ENCODE peak calls at places on chromosome X, in six cellular contexts. Z is HCT116, I is Karpas-422, M is PC-3, O is SK-N-SH, N is MM.1S. C is an unnamed sample.

GRCh38 chrX:319579-320125 is 1.1 kb upstream of the GTPBP6 start:
- DNase-seq in Z (no peak), I (no peak), M (no peak), O (no peak), N (no peak), C (peak; percentile 20)

GRCh38 chrX:38987135-38987780 is 186.0 kb downstream of the MID1IP1 start:
- DNase-seq in Z (no peak), I (no peak), M (peak; percentile 25), O (peak; percentile 17), N (no peak), C (no peak)

GRCh38 chrX:15617111-15617510 is 16.4 kb upstream of the ACE2 start:
- DNase-seq in Z (no peak), I (no peak), M (no peak), O (no peak), N (no peak), C (no peak)

GRCh38 chrX:45681891-45682290 is 481.2 kb upstream of the DIPK2B start:
- DNase-seq in Z (no peak), I (no peak), M (no peak), O (no peak), N (no peak), C (no peak)

GRCh38 chrX:68999931-69000330 is 165.3 kb downstream of the PJA1 start:
- DNase-seq in Z (no peak), I (no peak), M (peak; percentile 51), O (no peak), N (no peak), C (no peak)

GRCh38 chrX:53479295-53479694 is 45.1 kb upstream of the HSD17B10 start:
- DNase-seq in Z (no peak), I (peak; percentile 62), M (peak; percentile 3), O (no peak), N (no peak), C (no peak)

GRCh38 chrX:101803451-101803850 is 128.4 kb downstream of the ZMAT1 start:
- DNase-seq in Z (no peak), I (peak; percentile 55), M (peak; percentile 44), O (no peak), N (peak; percentile 12), C (peak; percentile 23)

GRCh38 chrX:47446431-47446830 is 36.6 kb downstream of the ZNF41 start:
- DNase-seq in Z (no peak), I (no peak), M (peak; percentile 38), O (no peak), N (no peak), C (no peak)

GRCh38 chrX:71911023-71911730 is 532 bp downstream of the NHSL2 start:
- DNase-seq in Z (no peak), I (no peak), M (no peak), O (peak; percentile 53), N (peak; percentile 42), C (peak; percentile 40)

GRCh38 chrX:80765226-80765625 is 44.5 kb downstream of the BRWD3 start:
- DNase-seq in Z (no peak), I (no peak), M (peak; percentile 83), O (no peak), N (no peak), C (peak; percentile 64)

GRCh38 chrX:40035726-40036125 is 62.0 kb downstream of the BCOR start:
- DNase-seq in Z (no peak), I (no peak), M (no peak), O (no peak), N (no peak), C (no peak)

GRCh38 chrX:31483336-31483735 is 411.5 kb upstream of the FTHL17 start:
- DNase-seq in Z (no peak), I (no peak), M (no peak), O (no peak), N (no peak), C (peak; percentile 62)

GRCh38 chrX:44975666-44976263 is 102.8 kb downstream of the KDM6A start:
- DNase-seq in Z (no peak), I (no peak), M (no peak), O (no peak), N (no peak), C (peak; percentile 19)

GRCh38 chrX:154123241-154124219 is 20.5 kb upstream of the OPN1LW start:
- DNase-seq in Z (no peak), I (no peak), M (peak; percentile 30), O (peak; percentile 67), N (peak; percentile 59), C (no peak)
- H3K4me2 ChIP-seq in Z (peak overlapping the region; percentile 23), I (no peak overlapping the region), M (peak overlapping the region; percentile 22), O (no peak overlapping the region), N (peak overlapping the region; percentile 45), C (no peak overlapping the region)

GRCh38 chrX:150051096-150051495 is 112.8 kb upstream of the EOLA2 start:
- DNase-seq in Z (no peak), I (no peak), M (peak; percentile 92), O (no peak), N (no peak), C (no peak)

GRCh38 chrX:150050387-150050786 is 112.1 kb upstream of the EOLA2 start:
- DNase-seq in Z (no peak), I (no peak), M (peak; percentile 14), O (no peak), N (no peak), C (no peak)

GRCh38 chrX:150044556-150044955 is 106.3 kb upstream of the EOLA2 start:
- DNase-seq in Z (no peak), I (no peak), M (peak; percentile 12), O (no peak), N (no peak), C (peak; percentile 24)

GRCh38 chrX:150049647-150050046 is 111.4 kb upstream of the EOLA2 start:
- DNase-seq in Z (no peak), I (no peak), M (no peak), O (no peak), N (no peak), C (no peak)

DNA sequence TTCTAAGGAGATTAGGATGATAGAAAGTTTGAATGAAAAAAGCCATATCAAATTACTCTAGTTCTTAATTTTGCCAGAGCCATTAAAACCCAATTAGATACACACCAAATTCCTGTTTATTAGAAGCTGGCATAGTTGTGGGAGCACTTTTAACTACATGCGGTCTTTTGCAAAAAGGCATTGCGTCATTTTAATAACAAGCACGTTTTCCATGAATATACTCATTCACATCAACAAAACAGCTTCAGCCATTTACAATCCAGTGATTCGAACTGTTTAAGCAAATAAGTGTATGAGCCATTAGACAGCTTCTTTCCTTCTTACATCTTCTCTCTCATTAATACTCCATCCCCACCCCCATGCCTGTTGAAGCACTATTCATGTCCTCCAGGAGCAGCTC is 109.5 kb upstream of the EOLA2 start:
- DNase-seq in Z (no peak), I (no peak), M (no peak), O (no peak), N (no peak), C (peak; percentile 37)
- H3K9me2 ChIP-seq in Z (no peaks in the 10 kb centered on the region), I (no peaks in the 10 kb centered on the region), M (no peaks in the 10 kb centered on the region), O (no peaks in the 10 kb centered on the region), N (no peaks in the 10 kb centered on the region), C (no peaks in the 10 kb centered on the region)

GRCh38 chrX:106995678-106996077 is 4.3 kb downstream of the MORC4 start:
- DNase-seq in Z (no peak), I (no peak), M (no peak), O (no peak), N (no peak), C (no peak)
- H3K9ac ChIP-seq in Z (no peak overlapping the region), I (no peak overlapping the region), M (no peak overlapping the region), O (no peak overlapping the region), N (no peak overlapping the region), C (no peak overlapping the region)

GRCh38 chrX:108734426-108734825 is 1.9 kb downstream of the IRS4 start:
- DNase-seq in Z (no peak), I (no peak), M (no peak), O (peak; percentile 10), N (no peak), C (no peak)
- H3K4me2 ChIP-seq in Z (no peak overlapping the region), I (no peak overlapping the region), M (no peak overlapping the region), O (no peak overlapping the region), N (no peak overlapping the region), C (no peak overlapping the region)

GRCh38 chrX:151688695-151689094 is 6.6 kb upstream of the PRRG3 start:
- DNase-seq in Z (no peak), I (no peak), M (no peak), O (no peak), N (no peak), C (no peak)
- H3K9me2 ChIP-seq in Z (no peaks in the 10 kb centered on the region), I (peaks cover 3% of the 10 kb centered on the region), M (no peaks in the 10 kb centered on the region), O (no peaks in the 10 kb centered on the region), N (no peaks in the 10 kb centered on the region), C (no peaks in the 10 kb centered on the region)

GRCh38 chrX:8245411-8245810 is 74.3 kb upstream of the VCX2 start:
- DNase-seq in Z (no peak), I (no peak), M (peak; percentile 15), O (no peak), N (no peak), C (no peak)

GRCh38 chrX:8242431-8242830 is 71.4 kb upstream of the VCX2 start:
- DNase-seq in Z (no peak), I (no peak), M (no peak), O (no peak), N (no peak), C (no peak)

DNA sequence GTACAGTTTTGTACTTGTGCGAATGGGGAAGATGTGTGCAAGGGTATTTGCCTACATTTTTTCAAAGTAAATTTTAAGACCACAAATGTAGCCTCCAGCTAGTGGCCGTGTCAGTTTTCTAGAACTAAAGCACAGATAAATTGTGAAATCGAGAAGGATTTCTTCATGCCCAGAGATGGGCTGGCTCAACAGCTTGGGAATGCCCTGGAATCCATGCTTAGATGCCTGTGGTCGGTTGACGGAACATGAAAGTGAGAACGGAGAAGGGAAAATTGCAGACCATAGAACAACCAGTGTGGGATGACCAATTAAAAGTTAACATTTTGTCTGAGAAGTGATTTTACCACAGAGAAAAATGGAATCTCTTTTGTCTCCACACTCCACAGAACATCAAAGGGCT is 73.2 kb upstream of the VCX2 start:
- DNase-seq in Z (no peak), I (no peak), M (no peak), O (no peak), N (no peak), C (no peak)
- H3K9ac ChIP-seq in Z (no peak overlapping the region), I (no peak overlapping the region), M (no peak overlapping the region), O (no peak overlapping the region), N (no peak overlapping the region), C (no peak overlapping the region)

GRCh38 chrX:115892056-115892708 is 278.4 kb upstream of the AGTR2 start:
- DNase-seq in Z (peak; percentile 3), I (no peak), M (peak; percentile 37), O (no peak), N (no peak), C (peak; percentile 13)
- H3K4me2 ChIP-seq in Z (no peak overlapping the region), I (peak overlapping the region; percentile 61), M (peak overlapping the region; percentile 69), O (peak overlapping the region; percentile 67), N (peak overlapping the region; percentile 24), C (no peak overlapping the region)

DNA sequence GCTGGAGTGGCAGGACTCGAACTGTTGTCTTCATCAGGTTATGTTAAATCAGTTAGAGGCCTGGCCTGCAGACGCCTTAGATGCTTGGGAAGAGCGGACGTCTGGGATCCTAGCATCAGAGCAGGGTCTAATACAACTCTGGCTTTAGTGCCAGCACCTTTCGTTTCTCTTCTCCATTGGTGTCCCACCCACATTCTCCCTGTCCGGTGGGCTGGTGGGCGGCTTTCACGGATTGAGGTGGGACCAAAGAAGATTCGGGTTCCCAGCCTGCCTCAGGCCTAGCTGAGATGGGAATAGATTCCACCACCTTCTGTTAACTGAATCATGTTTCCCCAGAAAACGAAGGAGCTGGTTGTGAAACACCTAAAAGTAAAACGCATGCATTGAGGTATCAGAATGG is 939 bp downstream of the PDK3 start:
- DNase-seq in Z (no peak), I (no peak), M (no peak), O (no peak), N (no peak), C (no peak)
- H3K9me2 ChIP-seq in Z (no peaks in the 10 kb centered on the region), I (no peaks in the 10 kb centered on the region), M (no peaks in the 10 kb centered on the region), O (no peaks in the 10 kb centered on the region), N (no peaks in the 10 kb centered on the region), C (no peaks in the 10 kb centered on the region)

GRCh38 chrX:30065226-30065625 is 150.1 kb upstream of the MAGEB2 start:
- DNase-seq in Z (no peak), I (no peak), M (peak; percentile 27), O (no peak), N (no peak), C (peak; percentile 6)
- H3K9ac ChIP-seq in Z (no peak overlapping the region), I (no peak overlapping the region), M (no peak overlapping the region), O (no peak overlapping the region), N (no peak overlapping the region), C (no peak overlapping the region)

C was measured in GM23248.